ENCODE peak calls at places on chromosome 1, in six cellular contexts. U is cardiac fibroblast; Y is midbrain; Z is osteocyte; S is nephron progenitor cell; G is activated CD4-positive, alpha-beta T cell treated with anti-CD3 and anti-CD28 coated beads for 4 hours. J is an unnamed sample.

GRCh38 chr1:204493882-204494280 is 724 bp downstream of the PIK3C2B start:
- DNase-seq in U (peak), Y (peak), Z (no peak), S (peak), G (peak), J (peak)

GRCh38 chr1:171841931-171842723 is 829 bp downstream of the DNM3 start:
- DNase-seq in U (no peak), Y (peak), Z (no peak), S (peak), G (peak), J (no peak)

GRCh38 chr1:21585037-21585436 is 75.8 kb downstream of the ALPL start:
- DNase-seq in U (peak), Y (no peak), Z (no peak), S (no peak), G (no peak), J (no peak)

GRCh38 chr1:209328178-209328577 is 255.3 kb upstream of the CAMK1G start:
- DNase-seq in U (peak), Y (no peak), Z (no peak), S (no peak), G (no peak), J (no peak)

GRCh38 chr1:99737016-99737415 is 29.4 kb downstream of the FRRS1 start:
- DNase-seq in U (peak), Y (peak), Z (no peak), S (peak), G (no peak), J (peak)

GRCh38 chr1:14852301-14852700 is 253.8 kb downstream of the KAZN start:
- DNase-seq in U (no peak), Y (no peak), Z (no peak), S (no peak), G (no peak), J (peak)

GRCh38 chr1:84585803-84586202 is 11.6 kb upstream of the CTBS start:
- DNase-seq in U (no peak), Y (no peak), Z (no peak), S (no peak), G (no peak), J (no peak)

GRCh38 chr1:1556505-1556904 is 16.1 kb upstream of the TMEM240 start:
- DNase-seq in U (no peak), Y (no peak), Z (no peak), S (no peak), G (no peak), J (no peak)

GRCh38 chr1:107687846-107688753 is 276.9 kb downstream of the VAV3 start:
- DNase-seq in U (no peak), Y (no peak), Z (no peak), S (no peak), G (no peak), J (no peak)

GRCh38 chr1:2240251-2241156 is 12.4 kb downstream of the SKI start:
- DNase-seq in U (peak), Y (peak), Z (no peak), S (no peak), G (no peak), J (no peak)

GRCh38 chr1:150281221-150281757 is 1.1 kb upstream of the CIART start:
- DNase-seq in U (peak), Y (peak), Z (no peak), S (peak), G (peak), J (peak)

GRCh38 chr1:183277821-183278735 is 92.0 kb downstream of the LAMC2 start:
- DNase-seq in U (peak), Y (no peak), Z (no peak), S (no peak), G (no peak), J (no peak)

GRCh38 chr1:235783148-235783776 is 83.4 kb downstream of the LYST start:
- DNase-seq in U (peak), Y (peak), Z (no peak), S (no peak), G (no peak), J (no peak)

GRCh38 chr1:89757532-89757931 is 63.3 kb upstream of the LRRC8D start:
- DNase-seq in U (peak), Y (peak), Z (no peak), S (peak), G (no peak), J (no peak)

GRCh38 chr1:32759997-32760623 is 57.0 kb downstream of the YARS1 start:
- DNase-seq in U (peak), Y (no peak), Z (no peak), S (peak), G (no peak), J (no peak)

GRCh38 chr1:176029155-176029554 is 177.9 kb downstream of the COP1 start:
- DNase-seq in U (no peak), Y (no peak), Z (no peak), S (no peak), G (no peak), J (no peak)